ENCODE peak calls at places on chromosomes 4 and X, in five cellular contexts. One of them, this sample, is unnamed.
A peak's percentile ranks its signal among the peaks of the same experiment; 100 is the strongest.

GRCh38 chrX:130212371-130212770 is 40.6 kb downstream of the RAB33A start:
- DNase-seq in A549: no peak
- DNase-seq in HepG2: no peak
- DNase-seq in K562: no peak
- DNase-seq in GM12878: no peak
- DNase-seq in this sample: no peak

GRCh38 chr4:71268156-71268555 is 70.7 kb upstream of the SLC4A4 start:
- DNase-seq in A549: no peak
- DNase-seq in HepG2: no peak
- DNase-seq in K562: no peak
- DNase-seq in GM12878: no peak
- DNase-seq in this sample: no peak

GRCh38 chrX:120514236-120514635 is 45.1 kb upstream of the LAMP2 start:
- DNase-seq in A549: peak; percentile 19
- DNase-seq in HepG2: peak; percentile 32
- DNase-seq in K562: no peak
- DNase-seq in GM12878: no peak
- DNase-seq in this sample: no peak

GRCh38 chr4:113888006-113888405 is 91.4 kb downstream of the ARSJ start:
- DNase-seq in A549: no peak
- DNase-seq in HepG2: no peak
- DNase-seq in K562: no peak
- DNase-seq in GM12878: no peak
- DNase-seq in this sample: no peak

GRCh38 chr4:55989716-55990115 is 41.0 kb downstream of the CEP135 start:
- DNase-seq in A549: no peak
- DNase-seq in HepG2: no peak
- DNase-seq in K562: no peak
- DNase-seq in GM12878: no peak
- DNase-seq in this sample: no peak

GRCh38 chrX:45164021-45164621 is 36.6 kb downstream of the DIPK2B start:
- DNase-seq in A549: no peak
- DNase-seq in HepG2: no peak
- DNase-seq in K562: no peak
- DNase-seq in GM12878: no peak
- DNase-seq in this sample: no peak

GRCh38 chrX:13498220-13498619 is 71.2 kb upstream of the EGFL6 start:
- DNase-seq in A549: no peak
- DNase-seq in HepG2: no peak
- DNase-seq in K562: no peak
- DNase-seq in GM12878: no peak
- DNase-seq in this sample: no peak

GRCh38 chrX:148504412-148504950 is 4.1 kb downstream of the AFF2 start:
- DNase-seq in A549: no peak
- DNase-seq in HepG2: peak; percentile 2
- DNase-seq in K562: no peak
- DNase-seq in GM12878: no peak
- DNase-seq in this sample: no peak

GRCh38 chr4:39933689-39934590 is 43.8 kb downstream of the PDS5A start:
- DNase-seq in A549: no peak
- DNase-seq in HepG2: no peak
- DNase-seq in K562: no peak
- DNase-seq in GM12878: no peak
- DNase-seq in this sample: no peak

GRCh38 chrX:65667503-65668355 is at the start of gene MSN:
- DNase-seq in A549: peak; percentile 36
- DNase-seq in HepG2: no peak
- DNase-seq in K562: peak; percentile 84
- DNase-seq in GM12878: no peak
- DNase-seq in this sample: no peak

GRCh38 chrX:1323315-1323714 is 13.3 kb upstream of the IL3RA start:
- DNase-seq in A549: peak; percentile 76
- DNase-seq in HepG2: peak; percentile 51
- DNase-seq in K562: peak; percentile 33
- DNase-seq in GM12878: peak; percentile 55
- DNase-seq in this sample: peak; percentile 75

GRCh38 chrX:2703991-2704369 is 12.9 kb downstream of the CD99 start:
- DNase-seq in A549: no peak
- DNase-seq in HepG2: no peak
- DNase-seq in K562: no peak
- DNase-seq in GM12878: no peak
- DNase-seq in this sample: no peak

GRCh38 chrX:124260845-124261244 is 71.6 kb upstream of the TEX13D start:
- DNase-seq in A549: no peak
- DNase-seq in HepG2: no peak
- DNase-seq in K562: no peak
- DNase-seq in GM12878: no peak
- DNase-seq in this sample: no peak

GRCh38 chr4:54152846-54153600 is 53.1 kb downstream of the GSX2 start:
- DNase-seq in A549: no peak
- DNase-seq in HepG2: no peak
- DNase-seq in K562: no peak
- DNase-seq in GM12878: no peak
- DNase-seq in this sample: no peak

GRCh38 chr4:84378277-84378838 is 120.7 kb downstream of the NKX6-1 start:
- DNase-seq in A549: no peak
- DNase-seq in HepG2: no peak
- DNase-seq in K562: no peak
- DNase-seq in GM12878: no peak
- DNase-seq in this sample: no peak

GRCh38 chr4:53161475-53162423 is 204.1 kb downstream of the SCFD2 start:
- DNase-seq in A549: no peak
- DNase-seq in HepG2: no peak
- DNase-seq in K562: no peak
- DNase-seq in GM12878: no peak
- DNase-seq in this sample: no peak

GRCh38 chrX:107978707-107979307 is 3.4 kb downstream of the TEX13B start:
- DNase-seq in A549: peak; percentile 18
- DNase-seq in HepG2: peak; percentile 11
- DNase-seq in K562: peak; percentile 11
- DNase-seq in GM12878: no peak
- DNase-seq in this sample: no peak

GRCh38 chr4:16573181-16573580 is 325.3 kb downstream of the LDB2 start:
- DNase-seq in A549: no peak
- DNase-seq in HepG2: no peak
- DNase-seq in K562: no peak
- DNase-seq in GM12878: no peak
- DNase-seq in this sample: no peak

GRCh38 chrX:22392176-22392814 is 119.6 kb downstream of the CBLL2 start:
- DNase-seq in A549: no peak
- DNase-seq in HepG2: no peak
- DNase-seq in K562: no peak
- DNase-seq in GM12878: no peak
- DNase-seq in this sample: no peak

GRCh38 chr4:176641237-176641636 is 151.5 kb downstream of the VEGFC start:
- DNase-seq in A549: no peak
- DNase-seq in HepG2: no peak
- DNase-seq in K562: no peak
- DNase-seq in GM12878: no peak
- DNase-seq in this sample: no peak

GRCh38 chr4:108783666-108784463 is 21.0 kb upstream of the ETNPPL start:
- DNase-seq in A549: peak; percentile 10
- DNase-seq in HepG2: peak; percentile 12
- DNase-seq in K562: no peak
- DNase-seq in GM12878: no peak
- DNase-seq in this sample: no peak

GRCh38 chr4:101292901-101293300 is 54.4 kb downstream of the PPP3CA start:
- DNase-seq in A549: no peak
- DNase-seq in HepG2: no peak
- DNase-seq in K562: no peak
- DNase-seq in GM12878: no peak
- DNase-seq in this sample: no peak

GRCh38 chrX:46247456-46247855 is 297.8 kb downstream of the ZNF674 start:
- DNase-seq in A549: no peak
- DNase-seq in HepG2: no peak
- DNase-seq in K562: no peak
- DNase-seq in GM12878: no peak
- DNase-seq in this sample: no peak

DNA sequence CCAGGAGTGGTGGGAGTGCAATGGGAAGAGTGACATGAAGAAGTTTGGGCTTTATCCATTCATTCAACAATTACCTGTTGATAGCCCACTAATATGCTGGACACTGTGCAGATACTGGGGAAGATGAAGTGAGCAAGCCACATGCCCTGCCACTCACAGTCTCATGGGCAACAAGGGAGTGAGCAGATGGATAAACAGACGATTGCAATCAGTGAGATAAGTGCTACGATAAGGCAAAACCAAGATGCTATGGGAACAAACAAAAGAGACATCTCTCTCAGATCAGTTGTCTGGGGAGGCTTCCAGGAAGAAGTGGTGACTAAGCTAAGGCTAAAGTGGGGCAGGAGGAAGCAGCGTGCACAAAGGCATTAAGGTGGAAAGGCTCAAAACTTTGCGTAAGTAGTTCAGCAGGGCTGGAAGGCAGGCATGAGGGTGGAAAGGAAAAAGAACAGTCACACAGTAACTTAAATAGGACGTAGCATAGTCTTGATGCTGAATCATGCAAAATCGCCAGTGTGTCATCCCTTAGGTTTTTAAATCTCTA is 31.7 kb downstream of the GAB3 start:
- DNase-seq in A549: no peak
- DNase-seq in HepG2: no peak
- DNase-seq in K562: no peak
- DNase-seq in GM12878: no peak
- DNase-seq in this sample: no peak
- TF ChIP-seq HDAC2 in A549: no peak
- TF ChIP-seq HDAC2 in HepG2: no peak
- TF ChIP-seq HDAC2 in K562: no peak
- TF ChIP-seq HDAC2 in GM12878: no peak
- TF ChIP-seq HDAC2 in this sample: no peak

GRCh38 chrX:103101280-103102042 is 8.5 kb upstream of the NXF3 start:
- DNase-seq in A549: no peak
- DNase-seq in HepG2: peak; percentile 39
- DNase-seq in K562: peak; percentile 43
- DNase-seq in GM12878: no peak
- DNase-seq in this sample: no peak
- TF ChIP-seq HDAC2 in A549: no peak
- TF ChIP-seq HDAC2 in HepG2: no peak
- TF ChIP-seq HDAC2 in K562: peak; percentile 97
- TF ChIP-seq HDAC2 in GM12878: no peak
- TF ChIP-seq HDAC2 in this sample: no peak

GRCh38 chrX:39823424-39823823 is 274.3 kb downstream of the BCOR start:
- DNase-seq in A549: no peak
- DNase-seq in HepG2: no peak
- DNase-seq in K562: no peak
- DNase-seq in GM12878: no peak
- DNase-seq in this sample: no peak

GRCh38 chrX:39821709-39822095 is 276.1 kb downstream of the BCOR start:
- DNase-seq in A549: no peak
- DNase-seq in HepG2: no peak
- DNase-seq in K562: no peak
- DNase-seq in GM12878: no peak
- DNase-seq in this sample: no peak

GRCh38 chrX:39819921-39820849 is 277.6 kb downstream of the BCOR start:
- DNase-seq in A549: no peak
- DNase-seq in HepG2: no peak
- DNase-seq in K562: no peak
- DNase-seq in GM12878: no peak
- DNase-seq in this sample: no peak

GRCh38 chrX:39822133-39822748 is 275.5 kb downstream of the BCOR start:
- DNase-seq in A549: no peak
- DNase-seq in HepG2: no peak
- DNase-seq in K562: no peak
- DNase-seq in GM12878: no peak
- DNase-seq in this sample: no peak

GRCh38 chrX:39821011-39821708 is 276.6 kb downstream of the BCOR start:
- DNase-seq in A549: peak; percentile 33
- DNase-seq in HepG2: no peak
- DNase-seq in K562: no peak
- DNase-seq in GM12878: no peak
- DNase-seq in this sample: no peak
- TF ChIP-seq HDAC2 in A549: no peak
- TF ChIP-seq HDAC2 in HepG2: no peak
- TF ChIP-seq HDAC2 in K562: no peak
- TF ChIP-seq HDAC2 in GM12878: no peak
- TF ChIP-seq HDAC2 in this sample: no peak

GRCh38 chr4:94671113-94671512 is 86.6 kb upstream of the BMPR1B start:
- DNase-seq in A549: no peak
- DNase-seq in HepG2: no peak
- DNase-seq in K562: no peak
- DNase-seq in GM12878: no peak
- DNase-seq in this sample: no peak

GRCh38 chr4:94669672-94670664 is 87.8 kb upstream of the BMPR1B start:
- DNase-seq in A549: peak; percentile 33
- DNase-seq in HepG2: no peak
- DNase-seq in K562: no peak
- DNase-seq in GM12878: no peak
- DNase-seq in this sample: no peak

GRCh38 chr4:94660614-94661013 is 97.1 kb upstream of the BMPR1B start:
- DNase-seq in A549: no peak
- DNase-seq in HepG2: no peak
- DNase-seq in K562: no peak
- DNase-seq in GM12878: no peak
- DNase-seq in this sample: no peak

GRCh38 chr4:94668724-94669123 is 89.0 kb upstream of the BMPR1B start:
- DNase-seq in A549: no peak
- DNase-seq in HepG2: no peak
- DNase-seq in K562: no peak
- DNase-seq in GM12878: no peak
- DNase-seq in this sample: no peak

GRCh38 chr4:94665500-94666398 is 92.0 kb upstream of the BMPR1B start:
- DNase-seq in A549: peak; percentile 24
- DNase-seq in HepG2: no peak
- DNase-seq in K562: no peak
- DNase-seq in GM12878: no peak
- DNase-seq in this sample: no peak
- TF ChIP-seq HDAC2 in A549: no peak
- TF ChIP-seq HDAC2 in HepG2: no peak
- TF ChIP-seq HDAC2 in K562: no peak
- TF ChIP-seq HDAC2 in GM12878: no peak
- TF ChIP-seq HDAC2 in this sample: no peak

GRCh38 chr4:156329779-156330178 is 376.1 kb upstream of the CTSO start:
- DNase-seq in A549: no peak
- DNase-seq in HepG2: no peak
- DNase-seq in K562: no peak
- DNase-seq in GM12878: no peak
- DNase-seq in this sample: no peak

GRCh38 chr4:156336516-156336915 is 382.9 kb upstream of the CTSO start:
- DNase-seq in A549: no peak
- DNase-seq in HepG2: no peak
- DNase-seq in K562: no peak
- DNase-seq in GM12878: no peak
- DNase-seq in this sample: no peak

GRCh38 chr4:156328882-156329281 is 375.2 kb upstream of the CTSO start:
- DNase-seq in A549: no peak
- DNase-seq in HepG2: no peak
- DNase-seq in K562: no peak
- DNase-seq in GM12878: no peak
- DNase-seq in this sample: no peak

GRCh38 chr4:156335721-156336120 is 382.1 kb upstream of the CTSO start:
- DNase-seq in A549: no peak
- DNase-seq in HepG2: no peak
- DNase-seq in K562: no peak
- DNase-seq in GM12878: no peak
- DNase-seq in this sample: no peak

GRCh38 chr4:156330436-156331031 is 376.9 kb upstream of the CTSO start:
- DNase-seq in A549: no peak
- DNase-seq in HepG2: no peak
- DNase-seq in K562: no peak
- DNase-seq in GM12878: no peak
- DNase-seq in this sample: no peak
- TF ChIP-seq HDAC2 in A549: no peak
- TF ChIP-seq HDAC2 in HepG2: no peak
- TF ChIP-seq HDAC2 in K562: no peak
- TF ChIP-seq HDAC2 in GM12878: no peak
- TF ChIP-seq HDAC2 in this sample: no peak

GRCh38 chrX:50381729-50382415 is 88.8 kb downstream of the DGKK start:
- DNase-seq in A549: no peak
- DNase-seq in HepG2: peak; percentile 10
- DNase-seq in K562: no peak
- DNase-seq in GM12878: no peak
- DNase-seq in this sample: no peak
- TF ChIP-seq HDAC2 in A549: no peak
- TF ChIP-seq HDAC2 in HepG2: no peak
- TF ChIP-seq HDAC2 in K562: no peak
- TF ChIP-seq HDAC2 in GM12878: no peak
- TF ChIP-seq HDAC2 in this sample: no peak